ENCODE peak calls at places on chromosome 3, in four cellular contexts. A is GM23338, O is osteocyte, S is right atrium auricular region. H is an unnamed sample.

GRCh38 chr3:12677616-12678015 is 13.7 kb upstream of the RAF1 start:
- DNase-seq in O (no peak), A (no peak), S (no peak), H (no peak)

GRCh38 chr3:38689774-38690173 is 40.3 kb upstream of the SCN5A start:
- DNase-seq in S (no peak), A (no peak), O (no peak), H (no peak)

GRCh38 chr3:62046326-62046725 is 327.0 kb downstream of the FEZF2 start:
- DNase-seq in O (no peak), A (no peak), S (no peak), H (no peak)

GRCh38 chr3:37993811-37994638 is 3.4 kb downstream of the VILL start:
- DNase-seq in A (peak), S (peak), O (no peak), H (peak)

GRCh38 chr3:40877651-40878463 is 321.4 kb upstream of the CTNNB1 start:
- DNase-seq in A (no peak), O (no peak), S (peak), H (no peak)

GRCh38 chr3:107441617-107442016 is 64.4 kb downstream of the CCDC54 start:
- DNase-seq in S (no peak), O (no peak), A (peak), H (no peak)

GRCh38 chr3:121885386-121885785 is 8.8 kb upstream of the SLC15A2 start:
- DNase-seq in O (no peak), A (no peak), S (no peak), H (no peak)

GRCh38 chr3:30440147-30440604 is 166.2 kb upstream of the TGFBR2 start:
- DNase-seq in O (no peak), S (no peak), A (no peak), H (no peak)

GRCh38 chr3:136021798-136022197 is 56.3 kb downstream of the PPP2R3A start:
- DNase-seq in A (no peak), O (no peak), S (no peak), H (no peak)

GRCh38 chr3:138327831-138328230 is 1.8 kb downstream of the NME9 start:
- DNase-seq in O (no peak), A (no peak), S (no peak), H (no peak)

GRCh38 chr3:193554790-193555189 is at the start of gene ATP13A4:
- DNase-seq in S (no peak), A (peak), O (no peak), H (no peak)

GRCh38 chr3:138809506-138810266 is 25.0 kb downstream of the PIK3CB start:
- DNase-seq in S (no peak), O (no peak), A (no peak), H (no peak)

GRCh38 chr3:134212898-134213665 is 37.6 kb downstream of the RYK start:
- DNase-seq in A (peak), O (peak), S (peak), H (peak)

GRCh38 chr3:107598926-107599754 is 76.4 kb downstream of the BBX start:
- DNase-seq in S (no peak), A (peak), O (no peak), H (peak)

GRCh38 chr3:151561878-151562277 is 101.0 kb upstream of the IGSF10 start:
- DNase-seq in A (no peak), O (no peak), S (no peak), H (no peak)

GRCh38 chr3:135050536-135050935 is 255.5 kb downstream of the EPHB1 start:
- DNase-seq in O (no peak), S (no peak), A (peak), H (no peak)

GRCh38 chr3:9938966-9939365 is 5.3 kb downstream of the CRELD1 start:
- DNase-seq in A (no peak), S (no peak), O (no peak), H (no peak)

GRCh38 chr3:49671291-49672288 is 2.6 kb upstream of the APEH start:
- DNase-seq in S (no peak), A (peak), O (no peak), H (peak)

GRCh38 chr3:99324854-99325253 is 313.5 kb upstream of the COL8A1 start:
- DNase-seq in A (no peak), O (no peak), S (no peak), H (no peak)

GRCh38 chr3:156586905-156587766 is 32.2 kb upstream of the SSR3 start:
- DNase-seq in S (no peak), A (no peak), O (no peak), H (no peak)

GRCh38 chr3:190116551-190117067 is 4.1 kb downstream of the P3H2 start:
- DNase-seq in A (no peak), O (no peak), S (no peak), H (no peak)

GRCh38 chr3:158352551-158352950 is 218.4 kb upstream of the MLF1 start:
- DNase-seq in A (no peak), O (no peak), S (no peak), H (no peak)

GRCh38 chr3:58176827-58177489 is 33.8 kb downstream of the DNASE1L3 start:
- DNase-seq in S (no peak), O (no peak), A (no peak), H (no peak)

GRCh38 chr3:125229168-125229567 is 16.6 kb upstream of the SLC12A8 start:
- DNase-seq in S (no peak), A (peak), O (no peak), H (no peak)

GRCh38 chr3:110459021-110459420 is 612.6 kb upstream of the NECTIN3 start:
- DNase-seq in A (no peak), O (no peak), S (no peak), H (no peak)

GRCh38 chr3:112672716-112673506 is 32.0 kb upstream of the CCDC80 start:
- DNase-seq in O (no peak), A (no peak), S (no peak), H (no peak)

GRCh38 chr3:32239638-32240550 is 1.4 kb downstream of the CMTM8 start:
- DNase-seq in O (peak), S (no peak), A (peak), H (peak)

GRCh38 chr3:56899851-56900250 is 98.1 kb upstream of the ARHGEF3 start:
- DNase-seq in O (no peak), A (no peak), S (no peak), H (no peak)

GRCh38 chr3:30319713-30320112 is 286.7 kb upstream of the TGFBR2 start:
- DNase-seq in O (no peak), A (peak), S (peak), H (no peak)

GRCh38 chr3:123884258-123884831 is at the start of gene MYLK:
- DNase-seq in O (no peak), A (peak), S (no peak), H (peak)

GRCh38 chr3:99578339-99578970 is 59.9 kb upstream of the COL8A1 start:
- DNase-seq in S (no peak), A (no peak), O (no peak), H (no peak)

GRCh38 chr3:168991813-168992212 is 671.7 kb downstream of the MECOM start:
- DNase-seq in A (no peak), O (no peak), S (no peak), H (no peak)

GRCh38 chr3:37511357-37511970 is 337.1 kb upstream of the LRRFIP2 start:
- DNase-seq in S (peak), A (no peak), O (no peak), H (no peak)

GRCh38 chr3:52831500-52832301 is 1.2 kb upstream of the ITIH4 start:
- DNase-seq in S (peak), A (no peak), O (peak), H (no peak)

GRCh38 chr3:18444597-18445420 is 19.7 kb upstream of the SATB1 start:
- DNase-seq in S (no peak), A (peak), O (peak), H (peak)

GRCh38 chr3:51024765-51025681 is 350.3 kb downstream of the DOCK3 start:
- DNase-seq in A (peak), O (no peak), S (no peak), H (no peak)

DNA sequence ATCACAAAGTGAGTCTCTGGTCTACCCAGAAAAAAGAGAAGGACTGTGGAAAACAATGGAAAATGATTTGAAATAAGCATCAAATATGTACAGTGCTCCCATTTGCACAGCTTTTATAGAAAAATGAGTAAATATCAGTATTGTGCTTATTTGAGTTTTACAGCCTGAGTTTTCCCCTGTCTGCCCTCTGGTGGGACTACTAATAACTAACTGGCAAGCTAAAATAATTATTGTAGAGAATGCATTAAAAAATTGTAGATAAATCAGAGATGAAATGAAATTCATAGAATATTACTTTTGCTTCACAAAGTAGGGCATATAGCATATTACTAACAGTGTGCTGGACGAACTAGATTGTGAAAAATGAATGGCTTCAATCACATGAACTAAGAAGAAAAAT is 287.1 kb downstream of the NAALADL2 start:
- DNase-seq in A (no peak), O (no peak), S (no peak), H (no peak)
- TF ChIP-seq CTCF in A (peak), O (peak), S (no peak), H (no peak)

GRCh38 chr3:116517308-116517707 is 72.0 kb upstream of the LSAMP start:
- DNase-seq in S (no peak), O (no peak), A (peak), H (peak)
- TF ChIP-seq CTCF in S (no peak), O (peak), A (peak), H (peak)

GRCh38 chr3:155270485-155271342 is 22.8 kb downstream of the STRIT1 start:
- DNase-seq in S (no peak), O (no peak), A (no peak), H (no peak)
- TF ChIP-seq CTCF in S (no peak), O (no peak), A (no peak), H (no peak)

GRCh38 chr3:132659370-132660055 is at the start of gene ACAD11:
- DNase-seq in S (peak), A (peak), O (peak), H (peak)
- TF ChIP-seq CTCF in S (peak), A (peak), O (peak), H (peak)

DNA sequence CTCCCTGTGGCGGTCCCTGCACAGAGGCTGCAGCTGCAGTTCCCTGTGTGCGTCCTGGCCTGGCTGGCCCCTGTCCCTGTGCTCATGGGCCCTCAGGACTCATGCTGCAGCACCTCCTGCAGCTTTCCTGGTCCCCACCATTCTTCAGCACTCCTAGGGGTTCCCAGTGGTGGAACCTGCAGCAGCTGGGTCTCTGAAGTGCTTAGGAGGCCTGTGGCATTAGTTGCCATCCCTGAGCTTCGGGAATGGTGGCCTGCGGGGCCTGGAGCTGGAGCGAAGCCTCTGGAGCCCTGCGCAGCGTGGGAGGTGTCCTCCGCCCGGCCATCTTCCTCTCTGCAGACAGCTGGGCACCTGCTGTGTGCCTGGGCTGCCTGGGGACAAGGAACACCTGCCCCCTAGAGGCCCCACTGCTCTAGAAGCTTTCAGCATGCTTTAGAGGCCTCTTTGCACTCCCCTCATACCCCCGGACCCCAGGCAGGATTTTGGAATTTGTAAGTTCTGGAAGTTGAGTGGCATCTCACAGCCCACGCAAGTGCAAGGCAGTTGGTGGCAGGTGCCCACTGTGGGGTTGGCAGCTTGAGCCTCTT is 13.1 kb downstream of the PLXNA1 start:
- DNase-seq in A (peak), O (no peak), S (no peak), H (no peak)
- TF ChIP-seq CTCF in A (peak), O (no peak), S (no peak), H (peak)

DNA sequence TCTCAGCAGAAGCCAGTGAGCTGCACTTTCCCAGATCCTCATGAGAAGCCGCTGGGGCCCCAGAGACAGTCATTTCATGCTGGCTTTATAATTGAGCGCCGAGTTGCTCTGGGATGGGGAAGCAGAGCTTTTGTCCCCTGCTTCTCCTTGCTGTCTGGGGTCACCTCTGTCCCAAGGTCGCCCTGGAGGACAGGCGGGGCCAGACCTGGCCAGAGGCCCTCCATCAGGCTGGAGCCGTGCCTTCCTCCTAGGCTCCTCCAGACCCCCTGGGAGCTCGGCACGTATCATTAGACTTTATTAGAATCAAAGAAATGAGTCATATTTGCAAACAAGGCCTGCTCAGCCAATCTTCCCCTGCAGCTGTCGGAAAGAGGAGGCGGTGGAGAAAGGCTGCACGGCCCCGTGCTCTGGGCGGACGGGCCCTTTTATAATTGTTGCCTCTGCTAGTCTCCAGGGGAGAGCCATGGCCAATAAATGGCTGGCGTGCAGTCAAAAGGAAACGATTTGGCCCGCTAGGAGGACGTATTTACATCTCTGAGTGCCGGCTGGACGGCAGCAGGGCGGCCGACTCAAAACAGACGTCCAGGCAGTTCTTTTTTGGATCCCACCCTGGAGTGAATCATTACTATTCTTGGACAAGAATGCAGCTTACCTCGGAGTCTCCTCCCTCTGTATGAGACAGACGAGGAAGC is 50.4 kb downstream of the SLC6A6 start:
- DNase-seq in O (peak), S (peak), A (no peak), H (no peak)
- TF ChIP-seq CTCF in O (peak), S (no peak), A (no peak), H (no peak)

DNA sequence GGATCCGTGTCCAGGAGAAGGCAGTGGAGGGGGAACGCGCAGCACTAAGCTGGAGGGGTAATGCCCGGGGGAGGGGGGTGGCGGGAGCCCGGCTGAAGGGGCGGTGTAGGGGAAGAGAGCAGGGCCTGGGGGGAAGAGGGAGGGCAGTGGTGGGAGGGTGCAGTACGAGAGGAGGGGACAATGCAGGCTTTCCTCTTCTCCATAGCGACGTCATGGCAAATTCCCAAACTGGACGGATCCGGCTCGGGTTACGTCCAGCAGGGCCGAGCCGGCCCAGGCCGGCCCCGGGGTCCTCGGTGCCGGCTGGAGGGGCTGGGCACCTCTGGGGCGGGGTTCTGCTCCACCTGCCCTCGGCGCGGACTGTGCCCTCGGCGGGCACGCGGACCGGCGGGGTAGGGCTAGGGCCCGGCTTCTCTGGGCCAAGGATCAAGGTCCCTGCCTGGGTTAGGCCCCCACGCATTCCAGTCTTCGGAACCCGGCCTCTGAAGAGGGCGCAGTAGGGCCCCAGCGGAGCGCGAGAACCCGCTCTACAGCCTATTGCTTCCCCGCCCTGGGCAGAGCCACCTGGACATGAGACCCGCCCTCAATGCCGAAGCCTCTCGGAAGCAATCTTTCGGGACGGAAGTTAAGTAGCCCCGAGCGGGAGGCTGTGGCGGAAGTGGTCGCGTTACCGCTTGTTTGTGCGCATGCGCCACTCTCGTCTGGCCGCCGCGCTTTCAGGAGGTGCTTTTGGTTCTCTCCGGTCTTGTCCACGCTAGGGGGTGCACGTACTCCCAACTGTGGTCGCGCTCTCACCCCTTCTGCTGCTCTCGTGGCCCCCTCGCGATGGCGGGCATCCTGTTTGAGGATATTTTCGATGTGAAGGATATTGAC is 1.4 kb downstream of the POLR2H start:
- DNase-seq in S (peak), O (peak), A (peak), H (peak)
- TF ChIP-seq CTCF in S (peak), O (peak), A (peak), H (peak)

GRCh38 chr3:127339016-127339415 is 51.2 kb upstream of the PRR20G start:
- DNase-seq in S (no peak), A (no peak), O (no peak), H (no peak)

GRCh38 chr3:127339943-127340861 is 52.4 kb upstream of the PRR20G start:
- DNase-seq in O (peak), S (no peak), A (peak), H (no peak)

GRCh38 chr3:127337001-127337400 is 49.2 kb upstream of the PRR20G start:
- DNase-seq in O (peak), S (no peak), A (no peak), H (no peak)

GRCh38 chr3:127337911-127338531 is 50.2 kb upstream of the PRR20G start:
- DNase-seq in O (peak), A (peak), S (no peak), H (no peak)

GRCh38 chr3:127342735-127343134 is 54.9 kb upstream of the PRR20G start:
- DNase-seq in O (no peak), S (no peak), A (peak), H (no peak)
- TF ChIP-seq CTCF in O (no peak), S (no peak), A (peak), H (no peak)

DNA sequence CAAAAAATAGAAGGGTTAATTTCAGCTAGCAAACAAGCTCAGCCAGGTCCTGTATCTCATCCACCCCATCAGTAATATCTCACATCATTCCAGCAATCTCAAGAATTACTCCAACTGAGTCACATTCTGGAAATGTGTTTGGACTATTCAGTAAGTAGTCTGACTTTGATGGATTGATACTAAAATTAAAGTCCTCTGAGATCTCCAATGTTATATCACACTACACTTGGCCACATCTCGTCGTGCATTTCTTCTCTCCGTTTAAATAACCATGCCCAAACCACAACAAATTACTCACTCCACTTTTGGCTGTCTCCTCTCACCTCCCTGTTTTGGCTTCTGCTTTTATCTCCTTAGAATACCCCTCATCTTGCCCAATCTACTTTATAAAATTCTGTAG is 292.2 kb downstream of the PYDC2 start:
- DNase-seq in A (no peak), S (no peak), O (no peak), H (no peak)
- TF ChIP-seq CTCF in A (no peak), S (no peak), O (no peak), H (no peak)

H was measured in GM13977.